ENCODE peak calls at places on chromosomes 16 and 17, in ten cellular contexts. A is Peyer's patch; T is COR-L47; Q is mesendoderm; S is HTR-8/SVneo; M is AG04449; F is GM23248; X is naive B cell; P is stimulated activated CD4-positive, alpha-beta T cell treated with anti-CD3 and anti-CD28 coated beads, Interleukin-1b, Interleukin-23, amount 100 ng/mL, for 4 hours; H is psoas muscle. L is an unnamed sample.
A peak's percentile ranks its signal among the peaks of the same experiment; 100 is the strongest.

GRCh38 chr16:77540656-77541055 is 105.8 kb upstream of the ADAMTS18 start:
- DNase-seq in A (no peak), T (no peak), Q (peak; percentile 10), S (no peak), M (no peak), F (peak; percentile 19), X (no peak), P (no peak), H (no peak), L (no peak)

GRCh38 chr17:12927541-12928425 is 90.0 kb downstream of the ELAC2 start:
- DNase-seq in A (no peak), T (no peak), Q (peak; percentile 11), S (no peak), M (peak; percentile 45), F (peak; percentile 8), X (no peak), P (no peak), H (no peak), L (no peak)

GRCh38 chr16:84032458-84033178 is 10.0 kb downstream of the SLC38A8 start:
- DNase-seq in A (no peak), T (peak; percentile 47), Q (peak; percentile 58), S (no peak), M (no peak), F (no peak), X (no peak), P (no peak), H (no peak), L (no peak)

GRCh38 chr16:52456368-52456767 is 90.6 kb downstream of the TOX3 start:
- DNase-seq in A (no peak), T (no peak), Q (peak; percentile 49), S (no peak), M (no peak), F (no peak), X (no peak), P (no peak), H (no peak), L (no peak)

GRCh38 chr17:66337866-66338472 is 35.6 kb downstream of the PRKCA start:
- DNase-seq in A (no peak), T (no peak), Q (no peak), S (no peak), M (no peak), F (no peak), X (no peak), P (no peak), H (no peak), L (no peak)

GRCh38 chr16:85621698-85622433 is 8.7 kb downstream of the GSE1 start:
- DNase-seq in A (peak; percentile 70), T (no peak), Q (no peak), S (no peak), M (no peak), F (no peak), X (no peak), P (no peak), H (no peak), L (no peak)

GRCh38 chr17:63834431-63835166 is 7.1 kb upstream of the FTSJ3 start:
- DNase-seq in A (peak; percentile 66), T (peak; percentile 49), Q (peak; percentile 95), S (peak; percentile 79), M (no peak), F (peak; percentile 95), X (peak; percentile 51), P (no peak), H (peak; percentile 59), L (peak; percentile 72)

GRCh38 chr16:22887445-22887844 is 73.5 kb downstream of the HS3ST2 start:
- DNase-seq in A (no peak), T (no peak), Q (no peak), S (no peak), M (no peak), F (no peak), X (no peak), P (no peak), H (no peak), L (no peak)

GRCh38 chr16:73093146-73094144 is 45.5 kb upstream of the ZFHX3 start:
- DNase-seq in A (no peak), T (no peak), Q (no peak), S (no peak), M (no peak), F (no peak), X (no peak), P (no peak), H (peak; percentile 25), L (no peak)

GRCh38 chr17:50950002-50950877 is 84.1 kb upstream of the TOB1 start:
- DNase-seq in A (peak; percentile 87), T (peak; percentile 65), Q (peak; percentile 76), S (peak; percentile 89), M (peak; percentile 63), F (peak; percentile 98), X (peak; percentile 24), P (peak; percentile 30), H (peak; percentile 86), L (peak; percentile 76)

GRCh38 chr16:75309899-75310430 is 58.5 kb upstream of the BCAR1 start:
- DNase-seq in A (peak; percentile 79), T (no peak), Q (no peak), S (no peak), M (no peak), F (no peak), X (no peak), P (no peak), H (no peak), L (no peak)

GRCh38 chr17:8387914-8388651 is 5.1 kb upstream of the RPL26 start:
- DNase-seq in A (no peak), T (no peak), Q (no peak), S (no peak), M (no peak), F (no peak), X (no peak), P (no peak), H (no peak), L (no peak)

GRCh38 chr17:35743911-35744328 is 9.1 kb downstream of the GAS2L2 start:
- DNase-seq in A (no peak), T (no peak), Q (peak; percentile 68), S (peak; percentile 65), M (no peak), F (peak; percentile 58), X (no peak), P (no peak), H (no peak), L (no peak)

GRCh38 chr16:83954577-83955016 is 1.6 kb downstream of the OSGIN1 start:
- DNase-seq in A (peak; percentile 91), T (no peak), Q (peak; percentile 94), S (peak; percentile 59), M (no peak), F (peak; percentile 81), X (no peak), P (no peak), H (peak; percentile 59), L (peak; percentile 58)

GRCh38 chr17:27782791-27783206 is 17.5 kb downstream of the NOS2 start:
- DNase-seq in A (no peak), T (peak; percentile 73), Q (no peak), S (no peak), M (no peak), F (no peak), X (no peak), P (no peak), H (peak; percentile 33), L (no peak)

GRCh38 chr17:7548585-7549400 is at the start of gene TNFSF12:
- DNase-seq in A (peak; percentile 88), T (no peak), Q (peak; percentile 44), S (no peak), M (no peak), F (peak; percentile 66), X (peak; percentile 43), P (peak; percentile 45), H (peak; percentile 76), L (no peak)

GRCh38 chr17:27400991-27401390 is 55.3 kb upstream of the KSR1 start:
- DNase-seq in A (no peak), T (no peak), Q (no peak), S (no peak), M (no peak), F (no peak), X (no peak), P (no peak), H (no peak), L (no peak)

GRCh38 chr17:67377727-67378443 is 804 bp downstream of the PITPNC1 start:
- DNase-seq in A (peak; percentile 77), T (peak; percentile 26), Q (peak; percentile 79), S (peak; percentile 43), M (no peak), F (peak; percentile 74), X (peak; percentile 49), P (peak; percentile 42), H (peak; percentile 49), L (no peak)

GRCh38 chr17:17681744-17682292 is 560 bp downstream of the RAI1 start:
- DNase-seq in A (no peak), T (no peak), Q (no peak), S (no peak), M (no peak), F (peak; percentile 78), X (peak; percentile 55), P (peak; percentile 46), H (peak; percentile 55), L (no peak)

GRCh38 chr17:16120937-16121336 is 94.4 kb downstream of the NCOR1 start:
- DNase-seq in A (no peak), T (no peak), Q (no peak), S (no peak), M (no peak), F (no peak), X (no peak), P (no peak), H (no peak), L (no peak)

GRCh38 chr17:7495906-7496434 is 11.8 kb downstream of the POLR2A start:
- DNase-seq in A (no peak), T (no peak), Q (no peak), S (no peak), M (no peak), F (no peak), X (no peak), P (no peak), H (no peak), L (no peak)

GRCh38 chr16:70715860-70716357 is 30.1 kb upstream of the MTSS2 start:
- DNase-seq in A (no peak), T (no peak), Q (no peak), S (no peak), M (no peak), F (peak; percentile 21), X (no peak), P (no peak), H (no peak), L (peak; percentile 20)

GRCh38 chr16:779561-779960 is 8.6 kb downstream of the RPUSD1 start:
- DNase-seq in A (no peak), T (no peak), Q (no peak), S (no peak), M (no peak), F (no peak), X (no peak), P (no peak), H (no peak), L (no peak)

GRCh38 chr17:16918443-16918842 is 53.5 kb downstream of the TNFRSF13B start:
- DNase-seq in A (peak; percentile 18), T (no peak), Q (no peak), S (no peak), M (no peak), F (no peak), X (no peak), P (no peak), H (no peak), L (no peak)

L was measured in RCC 7860.